ENCODE peak calls at places on chromosomes 12 and 14, in five cellular contexts. V, T, P, X and H are unnamed samples. For H3K4me1, the result is how much of the 10 kb centered on the place peaks cover.

GRCh38 chr14:32468955-32469354 is 139.9 kb downstream of the AKAP6 start:
- DNase-seq in V (no peak), T (peak), P (peak), X (no peak), H (no peak)

GRCh38 chr12:28869197-28869596 is 279.9 kb upstream of the FAR2 start:
- DNase-seq in V (no peak), T (no peak), P (peak), X (no peak), H (no peak)

GRCh38 chr12:4664111-4664510 is 15.2 kb downstream of the NDUFA9 start:
- DNase-seq in V (no peak), T (no peak), P (no peak), X (no peak), H (no peak)

GRCh38 chr14:32366995-32367394 is 37.9 kb downstream of the AKAP6 start:
- DNase-seq in V (no peak), T (no peak), P (no peak), X (no peak), H (no peak)

GRCh38 chr12:112327209-112327930 is 54.9 kb downstream of the HECTD4 start:
- DNase-seq in V (no peak), T (no peak), P (no peak), X (no peak), H (no peak)

GRCh38 chr12:13698001-13698400 is 283.4 kb downstream of the GRIN2B start:
- DNase-seq in V (no peak), T (no peak), P (no peak), X (no peak), H (no peak)

GRCh38 chr14:102971836-102972606 is 49.6 kb downstream of the AMN start:
- DNase-seq in V (no peak), T (no peak), P (no peak), X (no peak), H (no peak)

GRCh38 chr14:95918466-95918865 is 41.8 kb downstream of the TUNAR start:
- DNase-seq in V (no peak), T (no peak), P (peak), X (no peak), H (no peak)

GRCh38 chr14:34356267-34356660 is 105.8 kb downstream of the SPTSSA start:
- DNase-seq in V (no peak), T (no peak), P (no peak), X (no peak), H (no peak)

GRCh38 chr12:118874698-118875548 is 106.4 kb upstream of the SRRM4 start:
- DNase-seq in V (no peak), T (no peak), P (no peak), X (no peak), H (no peak)

GRCh38 chr14:51593397-51593796 is 58.3 kb upstream of the FRMD6 start:
- DNase-seq in V (no peak), T (peak), P (no peak), X (peak), H (no peak)

GRCh38 chr14:50469982-50470381 is 62.4 kb downstream of the MAP4K5 start:
- DNase-seq in V (no peak), T (no peak), P (no peak), X (no peak), H (no peak)

GRCh38 chr14:61284001-61284400 is 2.9 kb upstream of the TMEM30B start:
- DNase-seq in V (no peak), T (no peak), P (no peak), X (no peak), H (no peak)

GRCh38 chr14:75427482-75428229 is at the start of gene JDP2:
- DNase-seq in V (peak), T (peak), P (peak), X (peak), H (peak)

GRCh38 chr12:47190271-47190750 is 110.6 kb upstream of the AMIGO2 start:
- DNase-seq in V (no peak), T (no peak), P (peak), X (no peak), H (no peak)
- H3K4me1 ChIP-seq in V (under half), T (under half), P (half or more), X (under half), H (under half)

GRCh38 chr14:93970967-93971634 is 5.3 kb downstream of the ASB2 start:
- DNase-seq in V (no peak), T (no peak), P (no peak), X (no peak), H (no peak)
- TF ChIP-seq POLR2A in V (no peak), T (no peak), P (no peak), X (no peak), H (no peak)

DNA sequence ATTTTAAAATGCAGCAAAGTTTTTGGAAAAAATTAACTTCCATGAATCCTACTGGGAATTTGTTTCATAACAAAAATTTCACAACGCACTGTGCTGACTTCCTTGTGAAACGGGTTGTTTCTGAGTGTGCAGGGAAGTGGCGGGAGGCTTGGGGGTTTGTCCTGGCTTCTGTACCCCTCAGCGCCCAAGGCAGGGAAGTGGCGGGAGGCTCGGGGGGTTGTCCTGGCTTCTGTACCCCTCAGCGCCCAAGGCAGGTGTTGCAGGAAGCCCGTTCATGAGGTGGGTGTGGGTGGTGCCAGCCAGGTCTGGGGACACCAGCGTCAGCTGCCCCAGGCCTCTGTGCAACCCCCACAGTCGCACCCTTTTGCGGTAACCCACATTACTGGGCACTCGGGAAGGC is 25.1 kb downstream of the ADGRD1 start:
- DNase-seq in V (no peak), T (no peak), P (no peak), X (no peak), H (no peak)
- H3K27ac ChIP-seq in V (no peak), T (no peak), P (no peak), X (no peak), H (no peak)

GRCh38 chr14:55129086-55129427 is at the start of gene LGALS3:
- DNase-seq in V (peak), T (peak), P (peak), X (peak), H (peak)
- H3K4me1 ChIP-seq in V (half or more), T (under half), P (under half), X (under half), H (under half)

GRCh38 chr12:80565276-80565675 is 121.2 kb downstream of the PTPRQ start:
- DNase-seq in V (no peak), T (no peak), P (no peak), X (no peak), H (no peak)

GRCh38 chr12:80556566-80556965 is 112.5 kb downstream of the PTPRQ start:
- DNase-seq in V (no peak), T (no peak), P (no peak), X (no peak), H (no peak)

GRCh38 chr12:80559766-80560165 is 115.7 kb downstream of the PTPRQ start:
- DNase-seq in V (no peak), T (no peak), P (no peak), X (no peak), H (no peak)
- TF ChIP-seq POLR2A in V (no peak), T (no peak), P (no peak), X (no peak), H (no peak)

GRCh38 chr12:61530456-61530855 is 729.7 kb upstream of the USP15 start:
- DNase-seq in V (no peak), T (no peak), P (no peak), X (no peak), H (no peak)
- H3K27ac ChIP-seq in V (no peak), T (no peak), P (no peak), X (no peak), H (no peak)

GRCh38 chr14:52937869-52938268 is 13.0 kb downstream of the FERMT2 start:
- DNase-seq in V (no peak), T (no peak), P (no peak), X (no peak), H (no peak)
- H3K4me1 ChIP-seq in V (half or more), T (under half), P (under half), X (under half), H (half or more)

DNA sequence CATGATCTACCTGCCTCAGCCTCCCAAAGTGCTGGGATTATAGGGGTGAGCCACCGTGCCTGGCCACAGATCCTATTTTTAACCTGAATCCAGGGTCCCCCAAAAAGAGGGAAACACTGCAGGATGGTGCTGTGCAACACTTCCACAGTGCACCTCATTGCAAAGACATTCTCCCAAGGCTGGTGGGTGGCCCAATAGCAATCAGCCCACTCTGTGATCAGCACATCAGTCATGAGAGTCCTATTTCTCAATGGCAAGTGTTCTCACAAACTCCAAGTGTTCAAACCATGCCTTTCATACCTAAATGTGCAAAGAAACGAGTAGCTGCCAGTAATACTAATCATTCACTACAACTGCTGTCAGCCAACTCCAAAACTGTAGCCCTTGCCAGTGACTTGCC is 612.9 kb downstream of the CCER1 start:
- DNase-seq in V (no peak), T (no peak), P (no peak), X (no peak), H (no peak)
- TF ChIP-seq POLR2A in V (no peak), T (no peak), P (no peak), X (no peak), H (no peak)